ENCODE peak calls at places on chromosomes 16 and 17, in eight cellular contexts. R is GM10248, W is GOT3, J is SK-N-SH, E is islet precursor cell, Q is AG10803, X is NCI-H2107, L is nephron progenitor cell. V is an unnamed sample.

GRCh38 chr17:52159159-52159809 is 770 bp upstream of the CA10 start:
- DNase-seq in R (no peak), E (peak), W (no peak), Q (no peak), X (no peak), J (peak), L (no peak), V (no peak)

GRCh38 chr17:4728124-4728523 is 3.1 kb upstream of the MED11 start:
- DNase-seq in X (no peak), W (no peak), Q (no peak), J (no peak), R (no peak), L (no peak), E (no peak), V (no peak)

GRCh38 chr16:83609178-83609577 is 198.6 kb upstream of the HSBP1 start:
- DNase-seq in L (no peak), J (no peak), Q (peak), X (no peak), W (no peak), E (no peak), R (no peak), V (no peak)

GRCh38 chr16:58485184-58485887 is 14.6 kb upstream of the NDRG4 start:
- DNase-seq in X (no peak), W (no peak), Q (no peak), L (no peak), J (peak), E (no peak), R (no peak), V (no peak)

GRCh38 chr17:35016369-35016768 is 36.1 kb downstream of the LIG3 start:
- DNase-seq in X (no peak), E (no peak), W (no peak), L (no peak), Q (no peak), J (no peak), R (no peak), V (no peak)

GRCh38 chr17:80891096-80892018 is 100.3 kb upstream of the CHMP6 start:
- DNase-seq in Q (peak), E (peak), W (peak), L (no peak), X (peak), J (no peak), R (peak), V (peak)

GRCh38 chr16:86663691-86664517 is 85.6 kb downstream of the FOXL1 start:
- DNase-seq in E (no peak), L (no peak), J (no peak), X (no peak), W (no peak), Q (peak), R (no peak), V (no peak)

GRCh38 chr17:21373034-21373433 is 3.1 kb upstream of the KCNJ12 start:
- DNase-seq in Q (no peak), R (no peak), W (no peak), J (no peak), X (no peak), L (no peak), E (no peak), V (no peak)

GRCh38 chr17:48555183-48555615 is 10.3 kb upstream of the HOXB2 start:
- DNase-seq in X (peak), W (no peak), E (no peak), J (no peak), Q (peak), R (no peak), L (no peak), V (no peak)

GRCh38 chr17:59838196-59838911 is 54.4 kb downstream of the TUBD1 start:
- DNase-seq in Q (peak), J (no peak), R (no peak), X (no peak), W (no peak), L (no peak), E (no peak), V (no peak)

GRCh38 chr17:52885882-52886281 is 727.4 kb upstream of the CA10 start:
- DNase-seq in L (no peak), Q (no peak), R (no peak), J (peak), W (no peak), X (no peak), E (peak), V (no peak)

GRCh38 chr17:34797724-34798123 is 163.5 kb downstream of the CCT6B start:
- DNase-seq in X (no peak), L (peak), J (no peak), W (no peak), R (peak), Q (peak), E (peak), V (no peak)

GRCh38 chr16:88905563-88905962 is 39.1 kb upstream of the PABPN1L start:
- DNase-seq in E (no peak), X (no peak), L (peak), Q (no peak), W (no peak), R (peak), J (peak), V (no peak)

GRCh38 chr16:75130150-75130771 is 13.7 kb upstream of the LDHD start:
- DNase-seq in Q (peak), E (peak), L (no peak), X (no peak), W (no peak), R (no peak), J (no peak), V (no peak)

GRCh38 chr16:51144203-51144602 is 6.9 kb downstream of the SALL1 start:
- DNase-seq in Q (no peak), E (no peak), L (no peak), W (no peak), J (no peak), X (no peak), R (no peak), V (no peak)

GRCh38 chr16:10751291-10751697 is 7.7 kb downstream of the NUBP1 start:
- DNase-seq in J (peak), R (no peak), E (no peak), W (no peak), Q (no peak), L (no peak), X (no peak), V (no peak)

GRCh38 chr16:77399066-77399465 is 35.8 kb downstream of the ADAMTS18 start:
- DNase-seq in X (no peak), J (no peak), E (no peak), Q (no peak), L (no peak), R (no peak), W (no peak), V (no peak)

GRCh38 chr17:66178642-66179041 is 13.3 kb downstream of the CEP112 start:
- DNase-seq in R (no peak), Q (no peak), W (no peak), L (no peak), J (no peak), X (no peak), E (no peak), V (no peak)

GRCh38 chr16:75074920-75075687 is 41.5 kb downstream of the LDHD start:
- DNase-seq in Q (no peak), L (no peak), X (no peak), W (no peak), E (no peak), J (no peak), R (peak), V (peak)

GRCh38 chr17:34098712-34099111 is 156.4 kb upstream of the CCL2 start:
- DNase-seq in R (no peak), L (no peak), E (peak), W (no peak), X (no peak), Q (no peak), J (no peak), V (no peak)

GRCh38 chr17:2379489-2380224 is 21.2 kb downstream of the MNT start:
- DNase-seq in R (no peak), L (no peak), X (no peak), E (no peak), Q (no peak), J (no peak), W (no peak), V (no peak)

GRCh38 chr16:84680843-84681629 is 18.8 kb upstream of the USP10 start:
- DNase-seq in J (no peak), X (no peak), W (no peak), Q (no peak), L (no peak), R (no peak), E (no peak), V (no peak)

GRCh38 chr16:49593423-49594040 is 219.9 kb downstream of the C16orf78 start:
- DNase-seq in X (no peak), E (peak), W (no peak), Q (no peak), J (no peak), R (no peak), L (no peak), V (no peak)

GRCh38 chr16:88886915-88887521 is 20.6 kb upstream of the PABPN1L start:
- DNase-seq in X (no peak), E (no peak), R (no peak), L (peak), Q (peak), W (no peak), J (no peak), V (peak)

GRCh38 chr16:4689864-4690704 is 3.3 kb upstream of the NUDT16L1 start:
- DNase-seq in X (no peak), L (no peak), W (no peak), E (peak), R (no peak), Q (no peak), J (peak), V (no peak)

GRCh38 chr17:64115043-64115698 is 14.8 kb downstream of the ERN1 start:
- DNase-seq in Q (peak), J (no peak), E (no peak), X (no peak), W (no peak), R (no peak), L (no peak), V (no peak)

GRCh38 chr17:2903193-2903974 is 107.1 kb downstream of the RAP1GAP2 start:
- DNase-seq in X (peak), R (no peak), L (no peak), Q (no peak), E (no peak), W (no peak), J (no peak), V (no peak)

GRCh38 chr16:70437582-70438324 is 1.1 kb downstream of the ST3GAL2 start:
- DNase-seq in E (peak), X (no peak), J (peak), W (no peak), Q (peak), L (no peak), R (no peak), V (no peak)

GRCh38 chr17:12592941-12593340 is 72.7 kb upstream of the MYOCD start:
- DNase-seq in J (no peak), W (no peak), L (no peak), X (no peak), E (no peak), R (no peak), Q (no peak), V (no peak)

GRCh38 chr16:71568541-71568940 is 8.4 kb downstream of the TAT start:
- DNase-seq in W (no peak), R (no peak), L (no peak), J (no peak), Q (no peak), E (no peak), X (no peak), V (no peak)

GRCh38 chr16:54239441-54239840 is 47.1 kb downstream of the IRX3 start:
- DNase-seq in Q (peak), J (no peak), R (no peak), L (no peak), W (no peak), X (no peak), E (no peak), V (no peak)

GRCh38 chr17:79042421-79043190 is 18.6 kb downstream of the C1QTNF1 start:
- DNase-seq in E (no peak), Q (peak), R (peak), X (peak), W (no peak), J (peak), L (peak), V (peak)

GRCh38 chr16:29009838-29010166 is 24.9 kb downstream of the LAT start:
- DNase-seq in Q (no peak), X (no peak), J (no peak), E (no peak), W (no peak), R (no peak), L (no peak), V (no peak)

GRCh38 chr17:33175565-33175964 is 117.5 kb downstream of the ASIC2 start:
- DNase-seq in E (no peak), R (no peak), Q (no peak), J (no peak), L (no peak), W (no peak), X (no peak), V (no peak)

GRCh38 chr17:29140631-29141483 is 39.3 kb downstream of the MYO18A start:
- DNase-seq in L (peak), E (peak), W (no peak), J (peak), R (no peak), Q (no peak), X (no peak), V (no peak)

GRCh38 chr17:2701161-2701995 is 10.2 kb downstream of the CLUH start:
- DNase-seq in E (peak), J (peak), Q (no peak), X (no peak), L (no peak), R (no peak), W (no peak), V (no peak)

GRCh38 chr17:56616239-56616638 is 22.7 kb downstream of the NOG start:
- DNase-seq in R (no peak), E (no peak), W (no peak), X (no peak), L (no peak), J (no peak), Q (no peak), V (no peak)

GRCh38 chr17:73717690-73718089 is 73.4 kb upstream of the SDK2 start:
- DNase-seq in L (no peak), W (no peak), R (no peak), Q (no peak), J (no peak), E (no peak), X (no peak), V (no peak)

GRCh38 chr16:22813223-22813945 is 578 bp upstream of the HS3ST2 start:
- DNase-seq in J (peak), Q (peak), E (peak), W (no peak), L (peak), R (no peak), X (no peak), V (peak)

GRCh38 chr17:9676084-9676483 is 30.8 kb downstream of the USP43 start:
- DNase-seq in R (no peak), W (no peak), L (no peak), E (no peak), J (no peak), X (no peak), Q (no peak), V (no peak)